ENCODE peak calls at places on chromosomes 1 and 21, in seven cellular contexts. C is naive thymus-derived CD8-positive, alpha-beta T cell; V is choroid plexus epithelial cell; K is neural progenitor cell; Y is suprapubic skin; L is DMS153; X is ovary. G is an unnamed sample.

GRCh38 chr21:44067011-44067839 is 40.0 kb upstream of the PWP2 start:
- DNase-seq in C (no peak), V (peak; percentile 34), K (no peak), Y (peak; percentile 32), L (no peak), X (no peak), G (no peak)

GRCh38 chr1:215992620-215993019 is 425.5 kb downstream of the KCTD3 start:
- DNase-seq in C (no peak), V (peak; percentile 17), K (peak; percentile 38), Y (no peak), L (peak; percentile 36), X (no peak), G (no peak)

GRCh38 chr1:97245682-97246081 is 524.1 kb downstream of the PTBP2 start:
- DNase-seq in C (no peak), V (peak; percentile 74), K (no peak), Y (no peak), L (no peak), X (no peak), G (no peak)

GRCh38 chr1:13829152-13829769 is 129.3 kb downstream of the PRDM2 start:
- DNase-seq in C (no peak), V (no peak), K (no peak), Y (no peak), L (no peak), X (no peak), G (no peak)

GRCh38 chr1:234699795-234700665 is 90.1 kb upstream of the IRF2BP2 start:
- DNase-seq in C (no peak), V (peak; percentile 61), K (no peak), Y (peak; percentile 72), L (peak; percentile 28), X (no peak), G (no peak)

GRCh38 chr1:171185064-171185463 is at the start of gene FMO2:
- DNase-seq in C (no peak), V (no peak), K (no peak), Y (no peak), L (no peak), X (no peak), G (no peak)

GRCh38 chr1:81978945-81979344 is 178.2 kb downstream of the ADGRL2 start:
- DNase-seq in C (no peak), V (peak; percentile 30), K (peak; percentile 57), Y (no peak), L (no peak), X (no peak), G (no peak)

GRCh38 chr1:240820816-240821215 is 208.9 kb upstream of the GREM2 start:
- DNase-seq in C (no peak), V (no peak), K (no peak), Y (no peak), L (no peak), X (no peak), G (no peak)

GRCh38 chr1:1320666-1321448 is 3.6 kb downstream of the INTS11 start:
- DNase-seq in C (no peak), V (no peak), K (no peak), Y (no peak), L (no peak), X (no peak), G (no peak)

GRCh38 chr1:27476222-27476621 is 13.7 kb downstream of the WASF2 start:
- DNase-seq in C (no peak), V (no peak), K (no peak), Y (no peak), L (no peak), X (no peak), G (no peak)

GRCh38 chr1:27267153-27267552 is 32.7 kb downstream of the WDTC1 start:
- DNase-seq in C (no peak), V (no peak), K (no peak), Y (no peak), L (no peak), X (no peak), G (no peak)

GRCh38 chr1:11806307-11806936 is 431 bp downstream of the CLCN6 start:
- DNase-seq in C (no peak), V (peak; percentile 44), K (no peak), Y (no peak), L (no peak), X (no peak), G (no peak)

GRCh38 chr1:72221811-72222210 is 60.5 kb downstream of the NEGR1 start:
- DNase-seq in C (no peak), V (no peak), K (no peak), Y (no peak), L (no peak), X (no peak), G (no peak)

GRCh38 chr21:38758815-38759214 is 46.9 kb upstream of the ETS2 start:
- DNase-seq in C (no peak), V (peak; percentile 48), K (no peak), Y (no peak), L (no peak), X (no peak), G (no peak)

GRCh38 chr1:93805027-93805426 is 74.0 kb downstream of the DNTTIP2 start:
- DNase-seq in C (no peak), V (peak; percentile 41), K (no peak), Y (no peak), L (no peak), X (no peak), G (no peak)

GRCh38 chr1:181793826-181794225 is 267.7 kb downstream of the ZNF648 start:
- DNase-seq in C (no peak), V (no peak), K (no peak), Y (no peak), L (no peak), X (no peak), G (no peak)

GRCh38 chr1:18486195-18486594 is 5.5 kb downstream of the KLHDC7A start:
- DNase-seq in C (no peak), V (no peak), K (peak; percentile 69), Y (no peak), L (no peak), X (no peak), G (no peak)

GRCh38 chr1:42947965-42948732 is 10.5 kb downstream of the SLC2A1 start:
- DNase-seq in C (no peak), V (no peak), K (no peak), Y (no peak), L (no peak), X (no peak), G (no peak)

GRCh38 chr1:197173571-197174482 is 27.4 kb upstream of the ASPM start:
- DNase-seq in C (no peak), V (peak; percentile 89), K (no peak), Y (no peak), L (no peak), X (no peak), G (no peak)

GRCh38 chr1:221085712-221086111 is 206.5 kb downstream of the HLX start:
- DNase-seq in C (no peak), V (no peak), K (no peak), Y (no peak), L (no peak), X (no peak), G (no peak)

GRCh38 chr1:27884182-27884954 is 12.0 kb downstream of the THEMIS2 start:
- DNase-seq in C (no peak), V (no peak), K (no peak), Y (no peak), L (no peak), X (no peak), G (no peak)

G was measured in body of pancreas.